ENCODE peak calls at places on chromosomes 6 and 20, in eight cellular contexts. N, T, X, I, A, H, W and P are unnamed samples.

GRCh38 chr6:169035381-169036280 is 218.0 kb downstream of the THBS2 start:
- DNase-seq in N (no peak), I (no peak), W (peak; percentile 52), A (no peak), T (peak; percentile 95), X (no peak), H (no peak), P (peak; percentile 88)

GRCh38 chr6:106347219-106347618 is 13.3 kb upstream of the CRYBG1 start:
- DNase-seq in I (no peak), A (no peak), N (no peak), W (no peak), H (no peak), X (no peak), T (no peak), P (no peak)

GRCh38 chr6:54481096-54481495 is 172.9 kb downstream of the TINAG start:
- DNase-seq in T (no peak), W (no peak), N (no peak), I (no peak), X (no peak), H (no peak), A (no peak), P (no peak)

GRCh38 chr6:37845026-37845911 is 25.7 kb downstream of the ZFAND3 start:
- DNase-seq in I (no peak), H (no peak), W (no peak), A (no peak), N (no peak), X (no peak), T (no peak), P (no peak)

GRCh38 chr20:46056970-46057855 is 28.2 kb downstream of the SLC12A5 start:
- DNase-seq in W (no peak), H (peak; percentile 29), A (no peak), X (no peak), T (peak; percentile 25), N (no peak), I (peak; percentile 42), P (peak; percentile 67)

GRCh38 chr20:59022754-59023153 is 3.5 kb downstream of the TUBB1 start:
- DNase-seq in A (peak; percentile 58), T (no peak), N (no peak), W (no peak), I (no peak), H (no peak), X (no peak), P (no peak)

GRCh38 chr6:39239527-39240154 is 10.4 kb upstream of the KCNK5 start:
- DNase-seq in A (peak; percentile 39), N (no peak), T (no peak), W (no peak), H (no peak), I (no peak), X (no peak), P (no peak)

GRCh38 chr6:90484903-90485302 is 102.0 kb downstream of the MAP3K7 start:
- DNase-seq in H (no peak), T (no peak), I (no peak), X (no peak), N (no peak), A (no peak), W (no peak), P (no peak)

GRCh38 chr6:110180228-110181008 is at the start of gene CDC40:
- DNase-seq in X (no peak), T (no peak), W (no peak), H (peak; percentile 49), N (no peak), I (peak; percentile 67), A (peak; percentile 93), P (peak; percentile 78)

GRCh38 chr6:98498359-98498758 is 336.0 kb upstream of the POU3F2 start:
- DNase-seq in T (no peak), W (no peak), I (no peak), N (no peak), H (no peak), A (no peak), X (no peak), P (no peak)

GRCh38 chr6:37381579-37381978 is 27.8 kb downstream of the RNF8 start:
- DNase-seq in I (peak; percentile 20), N (peak; percentile 35), X (peak; percentile 50), W (peak; percentile 88), A (no peak), H (no peak), T (peak; percentile 59), P (peak; percentile 67)

DNA sequence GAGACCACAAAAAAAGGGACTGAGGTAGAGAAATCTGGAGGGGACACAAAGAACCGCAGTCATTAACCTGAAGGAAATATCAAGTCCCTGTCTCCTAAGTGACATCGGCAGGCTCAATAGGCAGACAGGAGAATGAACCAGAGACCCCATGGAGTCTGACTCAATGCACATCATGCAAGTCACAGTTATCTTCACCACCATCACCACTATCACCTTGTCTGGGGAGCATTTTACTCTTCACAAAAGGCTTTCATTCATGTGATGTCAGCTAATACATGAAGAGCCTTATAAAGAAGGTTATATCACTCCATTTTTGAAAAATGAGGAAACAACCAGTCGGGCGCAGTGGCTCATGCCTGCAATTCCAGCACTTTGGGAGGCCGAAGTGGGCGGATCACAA is 4.4 kb downstream of the TAP1 start:
- DNase-seq in H (no peak), A (no peak), W (no peak), T (no peak), I (no peak), X (no peak), N (no peak), P (no peak)
- H3K36me3 ChIP-seq in H (peaks cover 63% of the 10 kb centered on the region), A (peaks cover 66% of the 10 kb centered on the region), W (no peaks in the 10 kb centered on the region), T (peaks cover 8% of the 10 kb centered on the region), I (peaks cover 66% of the 10 kb centered on the region), X (no peaks in the 10 kb centered on the region), N (peaks cover 54% of the 10 kb centered on the region), P (peaks cover 13% of the 10 kb centered on the region)

GRCh38 chr6:3341467-3341866 is 82.7 kb downstream of the PSMG4 start:
- DNase-seq in I (no peak), W (no peak), T (peak; percentile 91), X (no peak), N (no peak), H (no peak), A (no peak), P (peak; percentile 97)

GRCh38 chr6:3337521-3338350 is 79.0 kb downstream of the PSMG4 start:
- DNase-seq in I (no peak), T (peak; percentile 42), N (no peak), A (no peak), W (peak; percentile 55), H (no peak), X (no peak), P (peak; percentile 51)

GRCh38 chr6:3340891-3341290 is 82.1 kb downstream of the PSMG4 start:
- DNase-seq in X (no peak), T (peak; percentile 41), I (no peak), H (no peak), N (no peak), W (no peak), A (no peak), P (peak; percentile 64)

GRCh38 chr6:3343089-3343901 is 84.5 kb downstream of the PSMG4 start:
- DNase-seq in T (no peak), H (no peak), A (no peak), X (no peak), W (no peak), I (no peak), N (no peak), P (no peak)

GRCh38 chr6:3340358-3340798 is 81.6 kb downstream of the PSMG4 start:
- DNase-seq in N (no peak), I (no peak), H (no peak), T (peak; percentile 45), X (no peak), A (no peak), W (no peak), P (peak; percentile 70)
- H3K4me1 ChIP-seq in N (no peaks in the 10 kb centered on the region), I (peaks cover 8% of the 10 kb centered on the region), H (peaks cover 16% of the 10 kb centered on the region), T (peaks cover 31% of the 10 kb centered on the region), X (peaks cover 5% of the 10 kb centered on the region), A (peaks cover 23% of the 10 kb centered on the region), W (peaks cover 12% of the 10 kb centered on the region), P (peaks cover 44% of the 10 kb centered on the region)

GRCh38 chr6:31879901-31880300 is 1.1 kb upstream of the SLC44A4 start:
- DNase-seq in N (no peak), I (no peak), H (no peak), T (no peak), W (no peak), A (no peak), X (no peak), P (no peak)
- H3K36me3 ChIP-seq in N (no peaks in the 10 kb centered on the region), I (peaks cover 55% of the 10 kb centered on the region), H (peaks cover 50% of the 10 kb centered on the region), T (peaks cover 23% of the 10 kb centered on the region), W (peaks cover 37% of the 10 kb centered on the region), A (peaks cover 50% of the 10 kb centered on the region), X (peaks cover 43% of the 10 kb centered on the region), P (no peaks in the 10 kb centered on the region)

DNA sequence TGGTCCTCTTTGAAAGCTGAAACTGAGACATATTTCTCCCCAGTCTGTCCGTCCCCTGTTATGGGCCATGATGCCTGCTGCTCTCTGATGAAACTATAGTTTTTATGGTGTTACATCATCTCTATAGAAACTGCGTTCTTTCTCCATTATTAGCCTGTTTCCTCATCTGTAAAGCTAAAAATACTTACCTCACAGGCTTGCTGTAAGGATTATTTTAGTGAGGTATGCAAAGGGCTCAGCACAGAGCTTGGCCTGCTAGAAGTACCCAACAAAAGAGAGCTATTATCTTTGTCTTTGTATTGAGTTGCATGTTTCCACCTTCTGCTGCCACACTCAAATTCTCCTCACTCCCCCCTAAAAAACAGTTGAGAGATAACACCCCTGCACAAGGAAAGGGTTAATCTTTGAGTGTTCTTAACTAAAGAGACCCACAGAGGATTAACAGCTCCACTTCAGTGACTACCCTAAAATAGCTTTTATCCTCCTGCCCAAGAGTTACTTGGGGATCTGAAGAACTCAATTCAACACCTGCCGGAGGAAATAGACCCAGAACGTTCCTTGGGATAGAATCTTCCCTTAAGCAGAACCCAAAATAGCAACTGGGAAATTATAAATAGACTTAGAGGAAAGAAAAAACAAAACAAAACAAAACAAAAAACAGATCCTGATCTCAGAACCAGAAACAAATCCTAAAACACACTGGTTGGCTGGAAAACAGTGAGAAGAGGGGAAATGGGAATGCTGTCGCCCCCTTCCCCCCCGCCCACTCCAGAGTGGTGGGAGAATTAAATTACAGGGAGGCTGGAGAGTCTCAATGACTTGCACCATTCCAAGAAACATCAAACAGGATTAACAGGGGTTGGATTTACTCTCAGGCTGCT is 1.8 kb downstream of the PLAGL2 start:
- DNase-seq in I (no peak), X (no peak), W (no peak), H (no peak), A (no peak), T (no peak), N (no peak), P (peak; percentile 62)
- H3K4me1 ChIP-seq in I (peaks cover 19% of the 10 kb centered on the region), X (peaks cover 3% of the 10 kb centered on the region), W (peaks cover 42% of the 10 kb centered on the region), H (peaks cover 86% of the 10 kb centered on the region), A (peaks cover 82% of the 10 kb centered on the region), T (peaks cover 32% of the 10 kb centered on the region), N (peaks cover 35% of the 10 kb centered on the region), P (peaks cover 44% of the 10 kb centered on the region)

GRCh38 chr20:62858059-62858458 is 3.6 kb downstream of the TCFL5 start:
- DNase-seq in I (no peak), W (no peak), H (no peak), N (no peak), X (no peak), T (no peak), A (no peak), P (no peak)
- H3K36me3 ChIP-seq in I (no peaks in the 10 kb centered on the region), W (peaks cover 14% of the 10 kb centered on the region), H (peaks cover 31% of the 10 kb centered on the region), N (no peaks in the 10 kb centered on the region), X (peaks cover 2% of the 10 kb centered on the region), T (peaks cover 8% of the 10 kb centered on the region), A (peaks cover 4% of the 10 kb centered on the region), P (peaks cover 17% of the 10 kb centered on the region)

GRCh38 chr6:156863504-156863903 is 86.3 kb downstream of the ARID1B start:
- DNase-seq in X (no peak), I (no peak), T (no peak), W (no peak), A (no peak), N (no peak), H (no peak), P (no peak)
- H3K4me1 ChIP-seq in X (peaks cover 4% of the 10 kb centered on the region), I (no peaks in the 10 kb centered on the region), T (peaks cover 12% of the 10 kb centered on the region), W (peaks cover 20% of the 10 kb centered on the region), A (peaks cover 90% of the 10 kb centered on the region), N (peaks cover 18% of the 10 kb centered on the region), H (peaks cover 71% of the 10 kb centered on the region), P (peaks cover 13% of the 10 kb centered on the region)

GRCh38 chr20:63212792-63213191 is 3.1 kb downstream of the YTHDF1 start:
- DNase-seq in H (no peak), W (no peak), T (no peak), A (no peak), N (no peak), I (no peak), X (no peak), P (peak; percentile 24)
- H3K36me3 ChIP-seq in H (peaks cover 68% of the 10 kb centered on the region), W (peaks cover 56% of the 10 kb centered on the region), T (peaks cover 44% of the 10 kb centered on the region), A (peaks cover 41% of the 10 kb centered on the region), N (peaks cover 22% of the 10 kb centered on the region), I (peaks cover 60% of the 10 kb centered on the region), X (peaks cover 13% of the 10 kb centered on the region), P (peaks cover 21% of the 10 kb centered on the region)